ENCODE peak calls at places on chromosomes 13 and 19, in nine cellular contexts. C is uterus, Y is heart left ventricle, M is transverse colon, O is breast epithelium, N is body of pancreas, U is stomach, D is ovary, P is H1. Z is an unnamed sample.

GRCh38 chr13:102877285-102877684 is 31.5 kb downstream of the ERCC5 start:
- DNase-seq in N (no peak), Y (peak; percentile 49), D (no peak), P (no peak), U (no peak), C (no peak), M (no peak), O (no peak), Z (no peak)

GRCh38 chr19:29690842-29691241 is 24.2 kb downstream of the C19orf12 start:
- DNase-seq in P (no peak), U (no peak), N (no peak), Y (no peak), O (no peak), C (no peak), D (no peak), M (no peak), Z (no peak)

GRCh38 chr19:49533551-49534488 is 6.0 kb downstream of the RCN3 start:
- DNase-seq in M (peak; percentile 69), U (peak; percentile 82), O (peak; percentile 75), Y (peak; percentile 77), D (peak; percentile 90), N (peak; percentile 79), P (no peak), C (peak; percentile 69), Z (peak; percentile 82)

GRCh38 chr19:29674374-29675119 is 9.3 kb downstream of the PLEKHF1 start:
- DNase-seq in P (no peak), U (no peak), M (no peak), D (no peak), O (peak; percentile 20), Y (no peak), C (no peak), N (no peak), Z (no peak)

GRCh38 chr19:36081894-36082293 is 27.2 kb downstream of the WDR62 start:
- DNase-seq in D (no peak), N (no peak), O (no peak), C (no peak), M (no peak), P (no peak), U (no peak), Y (no peak), Z (no peak)

GRCh38 chr19:38561053-38561606 is 56.6 kb downstream of the MAP4K1 start:
- DNase-seq in D (no peak), C (no peak), P (no peak), M (no peak), O (no peak), Y (no peak), N (no peak), U (no peak), Z (no peak)

GRCh38 chr13:75908137-75908536 is 272.0 kb downstream of the LMO7 start:
- DNase-seq in U (no peak), M (no peak), P (no peak), C (no peak), Y (peak; percentile 25), O (no peak), N (no peak), D (peak; percentile 31), Z (no peak)

GRCh38 chr13:46168341-46168740 is 13.6 kb downstream of the LCP1 start:
- DNase-seq in U (no peak), M (peak; percentile 28), P (no peak), D (no peak), N (no peak), C (peak; percentile 66), O (no peak), Y (no peak), Z (no peak)

GRCh38 chr13:30615851-30616311 is 1.8 kb upstream of the USPL1 start:
- DNase-seq in P (no peak), O (no peak), D (no peak), C (no peak), Y (no peak), U (no peak), M (no peak), N (no peak), Z (no peak)

GRCh38 chr13:37656247-37656940 is 57.8 kb upstream of the POSTN start:
- DNase-seq in U (no peak), P (no peak), M (no peak), N (no peak), Y (no peak), D (no peak), C (no peak), O (no peak), Z (no peak)

GRCh38 chr13:24149306-24150032 is 11.1 kb upstream of the SPATA13 start:
- DNase-seq in P (no peak), Y (no peak), O (no peak), N (no peak), D (no peak), C (no peak), U (no peak), M (no peak), Z (no peak)

GRCh38 chr19:19315444-19315843 is 4.9 kb downstream of the SUGP1 start:
- DNase-seq in C (no peak), O (no peak), M (no peak), P (no peak), U (no peak), Y (no peak), N (no peak), D (no peak), Z (no peak)

GRCh38 chr19:38975214-38975860 is at the start of gene FBXO17:
- DNase-seq in O (peak; percentile 55), M (peak; percentile 27), U (peak; percentile 44), N (peak; percentile 48), Y (peak; percentile 53), C (peak; percentile 51), D (peak; percentile 79), P (no peak), Z (peak; percentile 28)

GRCh38 chr19:1167687-1168561 is 6.1 kb downstream of the SBNO2 start:
- DNase-seq in Y (no peak), O (no peak), P (no peak), D (peak; percentile 51), M (no peak), N (no peak), U (no peak), C (no peak), Z (peak; percentile 55)

GRCh38 chr13:35356572-35356971 is 119.9 kb downstream of the MAB21L1 start:
- DNase-seq in N (no peak), P (no peak), O (no peak), D (no peak), Y (no peak), C (no peak), M (no peak), U (no peak), Z (no peak)

GRCh38 chr13:46812398-46812797 is 15.4 kb upstream of the ESD start:
- DNase-seq in O (no peak), M (no peak), N (no peak), Y (no peak), D (no peak), P (no peak), C (no peak), U (no peak), Z (no peak)

GRCh38 chr19:10727599-10728250 is 9.8 kb downstream of the DNM2 start:
- DNase-seq in P (no peak), Y (no peak), C (no peak), O (no peak), D (no peak), N (no peak), M (no peak), U (no peak), Z (no peak)

GRCh38 chr19:16051254-16052025 is 24.9 kb upstream of the TPM4 start:
- DNase-seq in D (no peak), O (no peak), M (no peak), C (no peak), Y (no peak), U (no peak), P (no peak), N (no peak), Z (no peak)

GRCh38 chr13:26679945-26680516 is 80.6 kb downstream of the GPR12 start:
- DNase-seq in M (no peak), U (no peak), N (no peak), Y (no peak), O (no peak), P (no peak), C (no peak), D (no peak), Z (no peak)

GRCh38 chr19:43636121-43636683 is 3.4 kb downstream of the CADM4 start:
- DNase-seq in N (no peak), Y (no peak), O (no peak), U (no peak), C (no peak), M (no peak), P (no peak), D (no peak), Z (no peak)

GRCh38 chr19:43474986-43475705 is 9.7 kb upstream of the LYPD3 start:
- DNase-seq in N (peak; percentile 96), D (peak; percentile 98), U (peak; percentile 96), C (peak; percentile 92), O (peak; percentile 96), P (peak; percentile 84), Y (peak; percentile 97), M (peak; percentile 97), Z (peak; percentile 95)

GRCh38 chr19:55165952-55166529 is 372 bp downstream of the DNAAF3 start:
- DNase-seq in P (no peak), U (peak; percentile 72), C (peak; percentile 45), O (no peak), N (peak; percentile 60), D (peak; percentile 54), M (peak; percentile 68), Y (peak; percentile 73), Z (peak; percentile 75)
- TF ChIP-seq CTCF in P (peak; percentile 96), U (peak; percentile 40), C (peak; percentile 28), O (no peak), N (peak; percentile 48), D (no peak), M (peak; percentile 32), Y (peak; percentile 49), Z (peak; percentile 16)

GRCh38 chr13:28452755-28453154 is 42.2 kb downstream of the FLT1 start:
- DNase-seq in C (no peak), M (no peak), Y (no peak), O (no peak), D (no peak), P (no peak), N (no peak), U (no peak), Z (no peak)
- TF ChIP-seq POLR2A in C (no peak), M (no peak), Y (no peak), O (no peak), D (no peak), P (no peak), N (no peak), U (no peak), Z (no peak)

DNA sequence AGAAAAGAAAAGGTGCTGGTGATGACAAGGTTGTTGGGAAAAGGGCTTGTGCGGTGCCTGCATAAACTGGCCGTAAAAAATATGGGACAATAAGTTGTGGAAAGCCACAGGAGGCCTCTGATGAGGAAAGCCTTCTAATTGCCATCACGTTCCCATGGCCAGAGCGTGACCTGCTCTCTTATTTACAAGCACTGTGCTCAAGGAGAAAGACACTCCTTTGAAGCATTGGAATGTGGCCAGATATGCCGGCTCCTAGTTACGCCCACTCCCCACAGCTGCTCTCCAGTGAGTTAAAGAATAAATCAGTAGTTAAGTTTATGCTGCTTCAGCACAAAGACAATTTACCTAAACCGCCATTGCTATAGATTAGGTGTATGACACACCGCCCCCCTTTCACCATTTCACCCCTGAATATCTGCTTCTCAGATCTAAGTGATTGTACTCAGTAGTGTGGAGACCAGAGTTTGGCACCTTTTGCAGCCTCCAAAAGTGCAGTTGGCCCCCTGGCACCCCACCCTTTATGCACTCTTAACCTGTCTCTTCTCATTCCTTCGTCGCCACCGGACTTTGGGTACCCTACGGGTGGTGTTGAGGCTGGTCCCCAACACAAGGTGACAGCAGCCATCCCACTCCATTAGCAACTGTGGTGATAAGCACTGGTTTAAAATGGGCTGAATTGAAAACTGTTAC is 8.2 kb upstream of the PGLYRP1 start:
- DNase-seq in O (no peak), Y (no peak), N (no peak), U (no peak), C (no peak), P (no peak), D (no peak), M (no peak), Z (no peak)
- H3K4me3 ChIP-seq in O (no peak overlapping the region), Y (no peak overlapping the region), N (no peak overlapping the region), U (no peak overlapping the region), C (no peak overlapping the region), P (no peak overlapping the region), D (no peak overlapping the region), M (no peak overlapping the region), Z (no peak overlapping the region)

GRCh38 chr13:98099627-98100026 is 43.3 kb upstream of the FARP1 start:
- DNase-seq in D (no peak), Y (no peak), N (no peak), O (no peak), C (no peak), U (no peak), M (no peak), P (no peak), Z (no peak)
- TF ChIP-seq CTCF in D (no peak), Y (no peak), N (no peak), O (no peak), C (no peak), U (no peak), M (no peak), P (no peak), Z (no peak)

Z was measured in adrenal gland.